ENCODE peak calls at places on chromosome 18, in five cellular contexts. K is uterus, Q is psoas muscle, X is GM23338, T is left ventricle myocardium inferior. V is an unnamed sample.

GRCh38 chr18:36312806-36313395 is 15.4 kb downstream of the FHOD3 start:
- DNase-seq in K (no peak), Q (no peak), X (no peak), T (no peak), V (no peak)

GRCh38 chr18:63518178-63519012 is 23.8 kb upstream of the SERPINB12 start:
- DNase-seq in K (peak; percentile 27), Q (no peak), X (peak; percentile 95), T (no peak), V (peak; percentile 74)

GRCh38 chr18:55862693-55863485 is 274.9 kb upstream of the TCF4 start:
- DNase-seq in K (no peak), Q (no peak), X (peak; percentile 61), T (no peak), V (no peak)

GRCh38 chr18:24398515-24398914 is 891 bp upstream of the OSBPL1A start:
- DNase-seq in K (no peak), Q (no peak), X (peak; percentile 39), T (no peak), V (no peak)

GRCh38 chr18:50058731-50059130 is 136.2 kb downstream of the MYO5B start:
- DNase-seq in K (no peak), Q (no peak), X (no peak), T (no peak), V (no peak)

GRCh38 chr18:57780318-57781127 is 22.6 kb downstream of the ATP8B1 start:
- DNase-seq in K (peak; percentile 37), Q (no peak), X (no peak), T (no peak), V (no peak)

GRCh38 chr18:59961086-59961485 is 61.3 kb downstream of the PMAIP1 start:
- DNase-seq in K (no peak), Q (no peak), X (no peak), T (no peak), V (no peak)

GRCh38 chr18:54904521-54904920 is 54.7 kb downstream of the CCDC68 start:
- DNase-seq in K (no peak), Q (no peak), X (no peak), T (no peak), V (no peak)

GRCh38 chr18:51537487-51537886 is 340.0 kb upstream of the MEX3C start:
- DNase-seq in K (no peak), Q (no peak), X (peak; percentile 74), T (peak; percentile 21), V (no peak)

GRCh38 chr18:49360582-49360981 is 99.9 kb downstream of the DYM start:
- DNase-seq in K (no peak), Q (no peak), X (no peak), T (no peak), V (no peak)

GRCh38 chr18:66495844-66496243 is 108.0 kb downstream of the CDH19 start:
- DNase-seq in K (no peak), Q (peak; percentile 51), X (peak; percentile 90), T (peak; percentile 33), V (no peak)

GRCh38 chr18:58605027-58606020 is 23.6 kb downstream of the ALPK2 start:
- DNase-seq in K (no peak), Q (no peak), X (no peak), T (no peak), V (no peak)

GRCh38 chr18:24456549-24456948 is 3.9 kb upstream of the HRH4 start:
- DNase-seq in K (no peak), Q (no peak), X (no peak), T (no peak), V (no peak)

GRCh38 chr18:58454406-58455061 is 174.4 kb downstream of the ALPK2 start:
- DNase-seq in K (no peak), Q (no peak), X (no peak), T (no peak), V (no peak)

GRCh38 chr18:61893304-61893970 is 630 bp upstream of the RNF152 start:
- DNase-seq in K (peak; percentile 70), Q (peak; percentile 58), X (peak; percentile 59), T (peak; percentile 59), V (peak; percentile 71)

GRCh38 chr18:5175378-5175777 is 21.7 kb downstream of the AKAIN1 start:
- DNase-seq in K (no peak), Q (no peak), X (no peak), T (no peak), V (no peak)

GRCh38 chr18:57543560-57543959 is 42.9 kb downstream of the FECH start:
- DNase-seq in K (no peak), Q (no peak), X (no peak), T (no peak), V (no peak)

GRCh38 chr18:57789105-57789504 is 14.0 kb downstream of the ATP8B1 start:
- DNase-seq in K (no peak), Q (no peak), X (no peak), T (no peak), V (no peak)

GRCh38 chr18:51391731-51392130 is 194.2 kb upstream of the MEX3C start:
- DNase-seq in K (no peak), Q (no peak), X (no peak), T (no peak), V (no peak)

GRCh38 chr18:48847807-48848486 is 102.8 kb downstream of the SMAD7 start:
- DNase-seq in K (no peak), Q (peak; percentile 48), X (no peak), T (no peak), V (no peak)

GRCh38 chr18:22182884-22183610 is 13.7 kb downstream of the GATA6 start:
- DNase-seq in K (no peak), Q (no peak), X (no peak), T (no peak), V (no peak)

GRCh38 chr18:28740575-28740974 is 563.6 kb upstream of the CDH2 start:
- DNase-seq in K (no peak), Q (no peak), X (no peak), T (no peak), V (no peak)

GRCh38 chr18:75131455-75132000 is 77.4 kb downstream of the PTGR3 start:
- DNase-seq in K (no peak), Q (no peak), X (no peak), T (no peak), V (no peak)

GRCh38 chr18:26548144-26549102 is at the start of gene KCTD1:
- DNase-seq in K (peak; percentile 67), Q (peak; percentile 91), X (peak; percentile 95), T (peak; percentile 82), V (peak; percentile 86)

GRCh38 chr18:26547302-26548143 is 830 bp downstream of the KCTD1 start:
- DNase-seq in K (peak; percentile 67), Q (peak; percentile 73), X (peak; percentile 92), T (peak; percentile 69), V (peak; percentile 86)

GRCh38 chr18:26551217-26551708 is 2.9 kb upstream of the KCTD1 start:
- DNase-seq in K (no peak), Q (no peak), X (no peak), T (no peak), V (no peak)

GRCh38 chr18:26549103-26549485 is 741 bp upstream of the KCTD1 start:
- DNase-seq in K (peak; percentile 26), Q (peak; percentile 55), X (peak; percentile 63), T (peak; percentile 16), V (peak; percentile 69)

GRCh38 chr18:26549486-26550435 is 1.4 kb upstream of the KCTD1 start:
- DNase-seq in K (peak; percentile 59), Q (peak; percentile 69), X (peak; percentile 71), T (peak; percentile 73), V (peak; percentile 80)
- TF ChIP-seq CTCF in K (no peak), Q (no peak), X (no peak), T (no peak), V (no peak)

GRCh38 chr18:44691148-44691925 is 10.6 kb downstream of the SETBP1 start:
- DNase-seq in K (no peak), Q (no peak), X (no peak), T (no peak), V (no peak)

GRCh38 chr18:44687421-44687820 is 6.7 kb downstream of the SETBP1 start:
- DNase-seq in K (no peak), Q (no peak), X (no peak), T (no peak), V (no peak)

GRCh38 chr18:44686156-44686555 is 5.5 kb downstream of the SETBP1 start:
- DNase-seq in K (no peak), Q (no peak), X (no peak), T (no peak), V (no peak)

GRCh38 chr18:44693030-44693784 is 12.5 kb downstream of the SETBP1 start:
- DNase-seq in K (no peak), Q (no peak), X (no peak), T (no peak), V (no peak)

DNA sequence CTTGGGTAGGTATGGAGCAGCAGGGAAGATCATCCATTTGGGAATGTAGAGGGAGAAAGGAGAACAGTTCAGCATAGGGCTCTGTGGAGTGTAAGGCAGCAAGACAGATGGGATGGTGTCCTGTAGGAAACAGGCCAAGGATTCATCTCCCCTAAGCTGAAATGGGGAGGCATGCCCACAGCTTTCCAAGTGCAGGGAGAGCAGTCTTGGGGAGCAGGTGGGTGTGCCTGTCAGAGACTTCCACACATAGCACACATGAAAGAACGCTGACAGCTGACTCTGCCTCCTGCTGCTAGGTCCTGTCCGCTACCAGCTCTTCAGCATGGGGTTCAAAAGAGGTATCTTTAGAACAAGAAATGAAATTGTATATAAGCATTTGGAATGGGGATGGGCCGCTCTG is 9.0 kb downstream of the SETBP1 start:
- DNase-seq in K (no peak), Q (no peak), X (no peak), T (no peak), V (no peak)
- H3K4me1 ChIP-seq in K (no peaks in the 10 kb centered on the region), Q (peaks cover 62% of the 10 kb centered on the region), X (no peaks in the 10 kb centered on the region), T (no peaks in the 10 kb centered on the region), V (no peaks in the 10 kb centered on the region)

GRCh38 chr18:79519751-79520472 is 124.2 kb downstream of the NFATC1 start:
- DNase-seq in K (no peak), Q (no peak), X (peak; percentile 46), T (no peak), V (no peak)
- TF ChIP-seq CTCF in K (no peak), Q (no peak), X (no peak), T (no peak), V (no peak)

GRCh38 chr18:12842459-12843380 is 41.3 kb downstream of the PTPN2 start:
- DNase-seq in K (no peak), Q (no peak), X (peak; percentile 52), T (no peak), V (no peak)
- H3K4me1 ChIP-seq in K (no peaks in the 10 kb centered on the region), Q (peaks cover 10% of the 10 kb centered on the region), X (peaks cover 15% of the 10 kb centered on the region), T (peaks cover 10% of the 10 kb centered on the region), V (no peaks in the 10 kb centered on the region)

DNA sequence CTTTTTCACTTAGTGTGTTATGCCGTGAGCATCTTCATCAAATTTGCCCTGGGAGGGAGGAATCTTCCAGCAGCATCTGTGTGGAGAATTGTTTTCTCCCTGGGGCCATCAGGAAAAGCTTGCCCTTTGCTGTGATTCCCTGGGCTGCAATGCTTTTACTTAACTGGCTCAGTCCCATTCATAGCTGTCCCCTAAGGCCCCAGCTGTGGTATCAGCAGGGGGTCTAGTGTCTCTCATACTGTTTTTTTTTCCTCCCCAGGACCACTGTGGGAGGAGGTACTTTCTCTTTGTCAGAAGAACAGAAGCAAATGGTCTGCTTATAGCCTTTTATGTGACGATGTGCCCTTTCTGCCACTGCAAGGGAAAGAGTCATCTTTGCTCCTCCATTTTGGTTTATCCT is 176.8 kb upstream of the CELF4 start:
- DNase-seq in K (no peak), Q (no peak), X (peak; percentile 56), T (no peak), V (no peak)
- TF ChIP-seq CTCF in K (no peak), Q (no peak), X (no peak), T (no peak), V (no peak)

V was measured in sigmoid colon.